ENCODE peak calls at places on chromosomes 11 and 22, in nine cellular contexts. S, Q, W, I, J, X, R, D and T are unnamed samples.

GRCh38 chr11:79439893-79440450 is 858 bp downstream of the TENM4 start:
- DNase-seq in Q (no peak), S (peak; percentile 74), X (no peak), D (no peak), I (no peak), J (no peak), W (no peak), R (peak; percentile 47), T (peak; percentile 32)

GRCh38 chr11:94706211-94706610 is 61.9 kb upstream of the AMOTL1 start:
- DNase-seq in I (no peak), R (no peak), Q (no peak), S (no peak), X (no peak), J (no peak), D (no peak), W (peak; percentile 29), T (peak; percentile 58)

GRCh38 chr11:110929129-110929528 is 216.9 kb upstream of the ARHGAP20 start:
- DNase-seq in D (no peak), W (no peak), I (no peak), X (no peak), Q (no peak), S (no peak), J (no peak), R (no peak), T (no peak)

GRCh38 chr11:76313913-76314740 is 66.8 kb downstream of the THAP12 start:
- DNase-seq in W (no peak), D (no peak), S (no peak), Q (no peak), I (no peak), J (no peak), X (no peak), R (no peak), T (peak; percentile 16)

GRCh38 chr22:32564170-32565001 is 89.8 kb downstream of the FBXO7 start:
- DNase-seq in W (peak; percentile 27), I (no peak), J (no peak), Q (peak; percentile 45), D (no peak), R (no peak), S (no peak), X (no peak), T (no peak)

GRCh38 chr11:110971110-110971509 is 258.9 kb upstream of the ARHGAP20 start:
- DNase-seq in J (no peak), R (no peak), I (no peak), X (no peak), S (no peak), W (no peak), Q (no peak), D (no peak), T (peak; percentile 98)

GRCh38 chr11:29293825-29294224 is 723.0 kb downstream of the KCNA4 start:
- DNase-seq in J (no peak), W (peak; percentile 35), R (no peak), I (no peak), X (no peak), D (no peak), S (no peak), Q (peak; percentile 70), T (peak; percentile 73)

GRCh38 chr11:95378106-95378505 is 147.1 kb upstream of the SESN3 start:
- DNase-seq in X (no peak), S (no peak), Q (no peak), J (no peak), D (no peak), W (peak; percentile 47), R (no peak), I (no peak), T (no peak)

GRCh38 chr11:116595305-116595880 is 177.4 kb downstream of the BUD13 start:
- DNase-seq in W (no peak), J (peak; percentile 22), S (no peak), Q (no peak), D (no peak), X (no peak), I (no peak), R (no peak), T (no peak)

GRCh38 chr11:73359341-73359740 is 16.9 kb upstream of the RELT start:
- DNase-seq in W (no peak), J (no peak), S (no peak), Q (no peak), R (no peak), I (no peak), X (no peak), D (no peak), T (no peak)

GRCh38 chr11:7437706-7438105 is 47.6 kb upstream of the OLFML1 start:
- DNase-seq in Q (no peak), W (peak; percentile 38), J (no peak), R (no peak), S (no peak), I (no peak), X (no peak), D (no peak), T (no peak)